ENCODE peak calls at places on chromosomes 16 and 17, in nine cellular contexts. E is T-cell; V is activated T-cell treated with anti-CD3 and anti-CD28 coated beads, Interleukin-2, amount 50 U/mL, for 4 hours; L is nephron progenitor cell; F is GM23248; O is stimulated activated CD8-positive, alpha-beta memory T cell treated with anti-CD3 and anti-CD28 coated beads, Interleukin-4, amount 100 ng/mL, for 24 hours; Y is activated T-helper 9 cell treated with anti-CD3 and anti-CD28 coated beads, Interleukin-2, amount 50 U/mL, for 16 hours; X is AG04450; A is GM04503. N is an unnamed sample.

GRCh38 chr17:37742114-37742761 is 2.6 kb downstream of the HNF1B start:
- DNase-seq in V (no peak), F (peak; percentile 40), L (peak; percentile 49), E (no peak), Y (no peak), A (no peak), X (no peak), O (no peak), N (no peak)

GRCh38 chr16:24986512-24987303 is 28.5 kb downstream of the ARHGAP17 start:
- DNase-seq in Y (no peak), X (no peak), F (peak; percentile 90), L (no peak), O (no peak), A (peak; percentile 68), V (no peak), E (no peak), N (no peak)

GRCh38 chr17:7083592-7083991 is 3.5 kb upstream of the CLEC10A start:
- DNase-seq in Y (no peak), E (no peak), L (no peak), F (peak; percentile 27), O (no peak), V (no peak), X (no peak), A (no peak), N (no peak)

GRCh38 chr17:63939884-63940283 is 7.8 kb upstream of the CD79B start:
- DNase-seq in A (no peak), V (no peak), X (no peak), L (no peak), Y (no peak), O (no peak), E (no peak), F (no peak), N (no peak)

GRCh38 chr17:17032131-17032692 is 10.0 kb upstream of the MPRIP start:
- DNase-seq in A (no peak), X (no peak), F (peak; percentile 97), Y (no peak), L (no peak), O (no peak), V (no peak), E (no peak), N (no peak)

GRCh38 chr17:65567566-65567965 is 6.1 kb upstream of the AXIN2 start:
- DNase-seq in F (no peak), A (no peak), V (no peak), L (no peak), X (no peak), O (no peak), E (no peak), Y (no peak), N (peak; percentile 38)

GRCh38 chr17:38879878-38880727 is 10.2 kb downstream of the LASP1 start:
- DNase-seq in O (no peak), F (peak; percentile 89), Y (no peak), V (no peak), E (no peak), L (peak; percentile 63), X (no peak), A (no peak), N (no peak)

GRCh38 chr16:85611455-85612190 is 1.5 kb upstream of the GSE1 start:
- DNase-seq in F (peak; percentile 97), X (peak; percentile 39), Y (peak; percentile 14), V (peak; percentile 43), L (peak; percentile 75), O (no peak), A (no peak), E (peak; percentile 37), N (peak; percentile 32)

GRCh38 chr17:17315142-17315821 is 12.1 kb downstream of the NT5M start:
- DNase-seq in F (no peak), X (no peak), A (no peak), L (no peak), V (no peak), Y (no peak), O (no peak), E (no peak), N (no peak)

GRCh38 chr17:66865151-66865550 is 30.2 kb downstream of the CACNG5 start:
- DNase-seq in L (no peak), Y (no peak), X (no peak), F (peak; percentile 44), V (no peak), E (no peak), O (no peak), A (peak; percentile 4), N (no peak)

GRCh38 chr16:16075463-16076399 is 126.3 kb downstream of the ABCC1 start:
- DNase-seq in X (no peak), V (no peak), L (no peak), Y (no peak), F (no peak), E (peak; percentile 9), A (peak; percentile 60), O (no peak), N (no peak)

GRCh38 chr16:88536971-88537751 is 33.0 kb upstream of the ZC3H18 start:
- DNase-seq in L (no peak), O (no peak), E (no peak), A (no peak), Y (no peak), F (no peak), X (no peak), V (no peak), N (no peak)

GRCh38 chr17:7781467-7781866 is 52.5 kb upstream of the KDM6B start:
- DNase-seq in O (no peak), X (no peak), F (no peak), Y (no peak), V (no peak), L (no peak), A (no peak), E (no peak), N (peak; percentile 32)